ENCODE peak calls at places on chromosomes 7 and 10, in six cellular contexts. V, T, I, J, Y and Q are unnamed samples.
A peak's percentile ranks its signal among the peaks of the same experiment; 100 is the strongest.

GRCh38 chr7:63065684-63066083 is 933.0 kb upstream of the ZNF722 start:
- DNase-seq in V (no peak), T (no peak), I (no peak), J (no peak), Y (no peak), Q (no peak)

GRCh38 chr7:147539685-147540084 is 1050.9 kb upstream of the C7orf33 start:
- DNase-seq in V (no peak), T (no peak), I (no peak), J (no peak), Y (no peak), Q (no peak)

GRCh38 chr10:44293842-44294241 is 91.1 kb downstream of the CXCL12 start:
- DNase-seq in V (no peak), T (no peak), I (peak; percentile 78), J (no peak), Y (peak; percentile 85), Q (no peak)

GRCh38 chr10:19412531-19412930 is 363.9 kb downstream of the MALRD1 start:
- DNase-seq in V (peak; percentile 59), T (peak; percentile 11), I (no peak), J (no peak), Y (peak; percentile 56), Q (peak; percentile 27)

GRCh38 chr7:10412426-10413019 is 561.1 kb upstream of the PHF14 start:
- DNase-seq in V (peak; percentile 51), T (peak; percentile 29), I (no peak), J (peak; percentile 16), Y (peak; percentile 45), Q (peak; percentile 31)

GRCh38 chr7:45457591-45457990 is 116.6 kb upstream of the ADCY1 start:
- DNase-seq in V (no peak), T (no peak), I (no peak), J (no peak), Y (no peak), Q (no peak)

GRCh38 chr10:122276611-122277205 is 5.6 kb downstream of the BTBD16 start:
- DNase-seq in V (no peak), T (no peak), I (no peak), J (peak; percentile 66), Y (peak; percentile 56), Q (no peak)

GRCh38 chr7:82247814-82248433 is 195.7 kb downstream of the CACNA2D1 start:
- DNase-seq in V (peak; percentile 32), T (no peak), I (no peak), J (no peak), Y (peak; percentile 32), Q (peak; percentile 13)

GRCh38 chr7:5143935-5144903 is 45.8 kb upstream of the WIPI2 start:
- DNase-seq in V (no peak), T (no peak), I (no peak), J (peak; percentile 17), Y (peak; percentile 70), Q (no peak)

GRCh38 chr7:129862672-129863071 is 90.1 kb downstream of the UBE2H start:
- DNase-seq in V (peak; percentile 20), T (no peak), I (no peak), J (no peak), Y (no peak), Q (no peak)

GRCh38 chr7:139619367-139619657 is 95.8 kb downstream of the CLEC2L start:
- DNase-seq in V (no peak), T (no peak), I (no peak), J (no peak), Y (peak; percentile 72), Q (no peak)

GRCh38 chr7:13117103-13117502 is 429.7 kb downstream of the ARL4A start:
- DNase-seq in V (peak; percentile 16), T (no peak), I (no peak), J (no peak), Y (peak; percentile 29), Q (peak; percentile 46)

GRCh38 chr7:45221896-45222604 is 64.5 kb downstream of the RAMP3 start:
- DNase-seq in V (no peak), T (no peak), I (no peak), J (no peak), Y (no peak), Q (no peak)

GRCh38 chr7:157438121-157439025 is 101.6 kb downstream of the DNAJB6 start:
- DNase-seq in V (no peak), T (no peak), I (no peak), J (no peak), Y (no peak), Q (no peak)

GRCh38 chr10:122279725-122280141 is 8.6 kb downstream of the BTBD16 start:
- DNase-seq in V (peak; percentile 76), T (peak; percentile 55), I (no peak), J (no peak), Y (peak; percentile 65), Q (peak; percentile 28)

GRCh38 chr7:76383089-76383944 is 24.5 kb upstream of the YWHAG start:
- DNase-seq in V (peak; percentile 66), T (no peak), I (no peak), J (no peak), Y (peak; percentile 31), Q (no peak)

GRCh38 chr7:80411621-80412020 is 100.2 kb downstream of the GNAT3 start:
- DNase-seq in V (peak; percentile 6), T (no peak), I (no peak), J (no peak), Y (no peak), Q (no peak)

GRCh38 chr10:52658112-52658511 is 114.5 kb downstream of the MBL2 start:
- DNase-seq in V (no peak), T (no peak), I (no peak), J (no peak), Y (peak; percentile 62), Q (no peak)

GRCh38 chr7:24152356-24152755 is 131.6 kb upstream of the NPY start:
- DNase-seq in V (no peak), T (no peak), I (no peak), J (no peak), Y (no peak), Q (peak; percentile 72)

GRCh38 chr10:3754727-3755439 is 30.1 kb downstream of the KLF6 start:
- DNase-seq in V (no peak), T (no peak), I (peak; percentile 77), J (peak; percentile 78), Y (peak; percentile 97), Q (peak; percentile 89)

GRCh38 chr10:117168135-117168674 is 29.1 kb upstream of the KCNK18 start:
- DNase-seq in V (peak; percentile 88), T (peak; percentile 71), I (no peak), J (peak; percentile 42), Y (peak; percentile 60), Q (peak; percentile 32)

GRCh38 chr7:103141753-103142404 is 7.0 kb downstream of the NAPEPLD start:
- DNase-seq in V (no peak), T (no peak), I (no peak), J (peak; percentile 34), Y (peak; percentile 20), Q (peak; percentile 16)

GRCh38 chr7:70614237-70614984 is 517.5 kb upstream of the GALNT17 start:
- DNase-seq in V (peak; percentile 81), T (no peak), I (peak; percentile 45), J (peak; percentile 27), Y (peak; percentile 68), Q (peak; percentile 19)

GRCh38 chr10:126969310-126969709 is 64.1 kb downstream of the DOCK1 start:
- DNase-seq in V (peak; percentile 53), T (no peak), I (no peak), J (no peak), Y (peak; percentile 7), Q (peak; percentile 50)

GRCh38 chr7:43140186-43140585 is 27.7 kb downstream of the HECW1 start:
- DNase-seq in V (no peak), T (no peak), I (no peak), J (no peak), Y (no peak), Q (no peak)
- H3K4me3 ChIP-seq in V (no peak overlapping the region), T (no peak overlapping the region), I (no peak overlapping the region), J (no peak overlapping the region), Y (no peak overlapping the region), Q (no peak overlapping the region)

GRCh38 chr7:16644987-16645592 is 464 bp downstream of the ANKMY2 start:
- DNase-seq in V (peak; percentile 75), T (no peak), I (peak; percentile 42), J (peak; percentile 38), Y (peak; percentile 43), Q (peak; percentile 51)

GRCh38 chr7:16646427-16647081 is 573 bp downstream of the BZW2 start:
- DNase-seq in V (no peak), T (no peak), I (no peak), J (no peak), Y (peak; percentile 24), Q (peak; percentile 41)

GRCh38 chr7:16644157-16644556 is 1.4 kb downstream of the ANKMY2 start:
- DNase-seq in V (no peak), T (no peak), I (no peak), J (no peak), Y (no peak), Q (no peak)

GRCh38 chr7:16645593-16646426 is at the start of the genes ANKMY2 and BZW2:
- DNase-seq in V (peak; percentile 99), T (peak; percentile 94), I (peak; percentile 94), J (peak; percentile 96), Y (peak; percentile 98), Q (peak; percentile 97)

GRCh38 chr7:16644624-16644986 is 949 bp downstream of the ANKMY2 start:
- DNase-seq in V (peak; percentile 49), T (no peak), I (peak; percentile 46), J (peak; percentile 55), Y (peak; percentile 47), Q (peak; percentile 61)
- H3K4me1 ChIP-seq in V (peaks cover 39% of the 10 kb centered on the region), T (peaks cover 11% of the 10 kb centered on the region), I (no peaks in the 10 kb centered on the region), J (peaks cover 37% of the 10 kb centered on the region), Y (peaks cover 27% of the 10 kb centered on the region), Q (peaks cover 13% of the 10 kb centered on the region)

GRCh38 chr10:8056378-8056777 is 1.9 kb downstream of the GATA3 start:
- DNase-seq in V (peak; percentile 28), T (peak; percentile 15), I (no peak), J (no peak), Y (no peak), Q (no peak)
- H3K4me3 ChIP-seq in V (no peak overlapping the region), T (no peak overlapping the region), I (no peak overlapping the region), J (no peak overlapping the region), Y (peak overlapping the region; percentile 59), Q (peak overlapping the region; percentile 28)

GRCh38 chr10:71850745-71851629 is at the start of gene PSAP:
- DNase-seq in V (peak; percentile 99), T (peak; percentile 97), I (peak; percentile 99), J (peak; percentile 99), Y (peak; percentile 99), Q (peak; percentile 100)

GRCh38 chr10:71852335-71852937 is 1.4 kb upstream of the PSAP start:
- DNase-seq in V (no peak), T (no peak), I (no peak), J (peak; percentile 64), Y (no peak), Q (peak; percentile 68)

GRCh38 chr10:71849461-71849908 is 1.6 kb downstream of the PSAP start:
- DNase-seq in V (no peak), T (no peak), I (no peak), J (no peak), Y (no peak), Q (no peak)

GRCh38 chr10:71848325-71849277 is 2.5 kb downstream of the PSAP start:
- DNase-seq in V (no peak), T (no peak), I (no peak), J (no peak), Y (no peak), Q (no peak)

DNA sequence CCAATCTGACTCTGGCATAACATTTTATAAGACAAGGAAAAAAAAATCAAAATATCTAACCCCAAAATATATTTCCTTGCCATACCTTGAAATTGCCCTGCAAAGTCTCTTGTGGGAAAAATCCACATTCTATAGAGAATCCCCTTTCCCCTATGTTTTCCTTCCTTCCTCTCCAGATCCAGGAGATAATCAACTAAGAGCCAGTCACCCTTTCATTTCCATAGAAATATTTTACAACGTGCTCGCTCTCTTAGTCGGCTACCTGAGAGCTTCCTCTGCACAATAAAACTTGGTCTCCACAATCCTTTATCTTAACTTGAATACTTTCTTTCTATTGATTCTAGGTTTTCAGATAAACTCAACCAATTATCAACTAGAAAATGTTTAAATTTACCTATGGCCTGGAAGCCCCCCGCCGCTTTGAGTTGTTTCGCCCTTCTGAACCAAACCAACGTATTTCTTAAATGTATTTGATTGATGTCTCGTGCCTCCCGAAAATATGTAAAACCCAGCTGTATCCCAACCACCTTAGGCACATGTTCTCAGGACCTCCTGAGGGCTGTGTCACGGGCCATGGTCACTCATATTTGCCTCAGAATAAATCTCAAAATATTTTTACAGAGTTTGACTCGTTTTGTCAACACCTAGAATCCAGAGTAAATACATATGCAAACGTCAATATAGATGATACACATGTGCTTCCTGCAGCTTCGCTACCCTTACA is 868 bp downstream of the PSAP start:
- DNase-seq in V (no peak), T (no peak), I (no peak), J (no peak), Y (no peak), Q (no peak)
- H3K4me1 ChIP-seq in V (peaks cover 15% of the 10 kb centered on the region), T (peaks cover 11% of the 10 kb centered on the region), I (no peaks in the 10 kb centered on the region), J (peaks cover 59% of the 10 kb centered on the region), Y (peaks cover 22% of the 10 kb centered on the region), Q (peaks cover 11% of the 10 kb centered on the region)